ENCODE peak calls at places on chromosomes 5 and 9, in six cellular contexts. I is neural crest cell, K is HT1080, M is islet precursor cell, S is BJ, Q is LoVo. F is an unnamed sample.

GRCh38 chr9:104836235-104836634 is 72.3 kb downstream of the NIPSNAP3B start:
- DNase-seq in I (no peak), K (peak), M (peak), S (no peak), Q (no peak), F (no peak)

GRCh38 chr9:133773889-133774655 is 35.9 kb upstream of the SARDH start:
- DNase-seq in I (no peak), K (no peak), M (peak), S (peak), Q (no peak), F (no peak)

GRCh38 chr5:72818866-72819534 is 2.5 kb downstream of the TNPO1 start:
- DNase-seq in I (peak), K (peak), M (peak), S (no peak), Q (peak), F (peak)

GRCh38 chr9:36748322-36748899 is 175.7 kb downstream of the MELK start:
- DNase-seq in I (peak), K (peak), M (peak), S (no peak), Q (peak), F (peak)

GRCh38 chr5:63175850-63176249 is 597.2 kb downstream of the LRRC70 start:
- DNase-seq in I (no peak), K (no peak), M (no peak), S (no peak), Q (no peak), F (no peak)

GRCh38 chr5:133869675-133869978 is 98.8 kb downstream of the C5orf15 start:
- DNase-seq in I (no peak), K (no peak), M (no peak), S (no peak), Q (no peak), F (no peak)

GRCh38 chr5:170551622-170552021 is 47.8 kb downstream of the KCNIP1 start:
- DNase-seq in I (no peak), K (no peak), M (no peak), S (no peak), Q (no peak), F (no peak)

GRCh38 chr9:129483467-129484324 is 137.2 kb downstream of the C9orf50 start:
- DNase-seq in I (no peak), K (peak), M (no peak), S (peak), Q (peak), F (peak)

GRCh38 chr9:126932871-126933321 is 18.3 kb downstream of the RALGPS1 start:
- DNase-seq in I (no peak), K (no peak), M (no peak), S (no peak), Q (no peak), F (no peak)

GRCh38 chr5:173642895-173643481 is 26.5 kb upstream of the BOD1 start:
- DNase-seq in I (no peak), K (no peak), M (peak), S (no peak), Q (no peak), F (no peak)

GRCh38 chr5:138258704-138259285 is 15.6 kb downstream of the GFRA3 start:
- DNase-seq in I (no peak), K (peak), M (no peak), S (no peak), Q (no peak), F (no peak)

GRCh38 chr5:138051441-138052296 is 18.8 kb upstream of the FAM13B start:
- DNase-seq in I (no peak), K (no peak), M (no peak), S (no peak), Q (no peak), F (no peak)

GRCh38 chr5:97943036-97943435 is 760.0 kb upstream of the RIOK2 start:
- DNase-seq in I (no peak), K (no peak), M (no peak), S (no peak), Q (no peak), F (no peak)

GRCh38 chr9:70576121-70576520 is 161.7 kb upstream of the KLF9 start:
- DNase-seq in I (no peak), K (no peak), M (peak), S (no peak), Q (no peak), F (no peak)

GRCh38 chr5:88769165-88769564 is 113.8 kb downstream of the MEF2C start:
- DNase-seq in I (no peak), K (no peak), M (no peak), S (no peak), Q (no peak), F (no peak)

GRCh38 chr5:149205625-149206523 is 64.6 kb downstream of the ABLIM3 start:
- DNase-seq in I (no peak), K (peak), M (no peak), S (no peak), Q (no peak), F (no peak)

GRCh38 chr5:81749562-81750307 is 1.2 kb downstream of the SSBP2 start:
- DNase-seq in I (peak), K (no peak), M (peak), S (no peak), Q (no peak), F (peak)

GRCh38 chr9:13139641-13140171 is 139.8 kb downstream of the MPDZ start:
- DNase-seq in I (peak), K (peak), M (peak), S (peak), Q (no peak), F (no peak)

GRCh38 chr5:127425037-127425436 is 92.4 kb upstream of the PRRC1 start:
- DNase-seq in I (no peak), K (no peak), M (peak), S (no peak), Q (no peak), F (peak)